ENCODE peak calls at places on chromosomes 2 and 18, in seven cellular contexts. X is B cell; W is fibroblast of the aortic adventitia; A is NCI-H1694 treated with DMSO at 0.1 percent for 48 hours; P is stimulated activated CD4-positive, alpha-beta T cell treated with anti-CD3 and anti-CD28 coated beads, Interleukin-2, amount 100 ng/mL, for 24 hours; E is naive thymus-derived CD8-positive, alpha-beta T cell; Z is IMR-90. B is an unnamed sample.

GRCh38 chr2:13884271-13884976 is 748.1 kb upstream of the LRATD1 start:
- DNase-seq in X (no peak), W (peak; percentile 12), A (no peak), P (no peak), E (no peak), Z (no peak), B (no peak)

GRCh38 chr18:75544496-75544895 is 117.0 kb upstream of the SMIM21 start:
- DNase-seq in X (no peak), W (peak; percentile 43), A (no peak), P (no peak), E (no peak), Z (peak; percentile 59), B (no peak)

GRCh38 chr18:36187826-36188721 is 777 bp downstream of the MOCOS start:
- DNase-seq in X (peak; percentile 42), W (peak; percentile 74), A (no peak), P (no peak), E (no peak), Z (peak; percentile 19), B (no peak)

GRCh38 chr2:135473567-135473966 is 57.5 kb downstream of the ZRANB3 start:
- DNase-seq in X (peak; percentile 11), W (peak; percentile 12), A (peak; percentile 21), P (peak; percentile 19), E (no peak), Z (peak; percentile 8), B (peak; percentile 18)

GRCh38 chr2:207357216-207357615 is 172.5 kb upstream of the CREB1 start:
- DNase-seq in X (no peak), W (no peak), A (peak; percentile 48), P (no peak), E (no peak), Z (no peak), B (no peak)

GRCh38 chr2:150410809-150411208 is 76.7 kb downstream of the RND3 start:
- DNase-seq in X (no peak), W (peak; percentile 60), A (no peak), P (no peak), E (no peak), Z (peak; percentile 49), B (no peak)

GRCh38 chr2:170461875-170462274 is 253.3 kb upstream of the SP5 start:
- DNase-seq in X (no peak), W (no peak), A (peak; percentile 67), P (no peak), E (no peak), Z (no peak), B (no peak)

GRCh38 chr2:66696374-66696773 is 261.4 kb downstream of the MEIS1 start:
- DNase-seq in X (no peak), W (peak; percentile 56), A (no peak), P (no peak), E (no peak), Z (no peak), B (no peak)

GRCh38 chr2:3154694-3155093 is 222.9 kb downstream of the EIPR1 start:
- DNase-seq in X (no peak), W (no peak), A (no peak), P (no peak), E (no peak), Z (no peak), B (no peak)

GRCh38 chr2:9690252-9690651 is 59.5 kb upstream of the YWHAQ start:
- DNase-seq in X (no peak), W (no peak), A (no peak), P (no peak), E (no peak), Z (peak; percentile 55), B (no peak)

GRCh38 chr2:216692636-216693413 is 2.5 kb downstream of the IGFBP5 start:
- DNase-seq in X (no peak), W (peak; percentile 52), A (peak; percentile 88), P (peak; percentile 83), E (peak; percentile 34), Z (peak; percentile 81), B (peak; percentile 58)

GRCh38 chr2:39119732-39120520 is 925 bp downstream of the SOS1 start:
- DNase-seq in X (peak; percentile 91), W (peak; percentile 49), A (peak; percentile 9), P (peak; percentile 70), E (peak; percentile 62), Z (peak; percentile 49), B (peak; percentile 44)

GRCh38 chr2:165198181-165198580 is 5.7 kb downstream of the SCN3A start:
- DNase-seq in X (no peak), W (peak; percentile 21), A (no peak), P (no peak), E (no peak), Z (no peak), B (no peak)

GRCh38 chr18:42925036-42925435 is 190.4 kb downstream of the RIT2 start:
- DNase-seq in X (no peak), W (peak; percentile 31), A (no peak), P (no peak), E (no peak), Z (no peak), B (no peak)

GRCh38 chr2:20549144-20549543 is 101.8 kb downstream of the HS1BP3 start:
- DNase-seq in X (no peak), W (no peak), A (no peak), P (no peak), E (no peak), Z (no peak), B (no peak)